ENCODE peak calls at places on chromosomes 2 and 18, in five cellular contexts. One of them, this sample, is unnamed.

GRCh38 chr18:8519102-8519501 is 90.1 kb upstream of the RAB12 start:
- DNase-seq in WERI-Rb-1: no peak
- DNase-seq in astrocyte: no peak
- DNase-seq in testis: no peak
- DNase-seq in psoas muscle: no peak
- DNase-seq in this sample: no peak

GRCh38 chr2:97759727-97760407 is 46.5 kb downstream of the ZAP70 start:
- DNase-seq in psoas muscle: no peak
- DNase-seq in testis: no peak
- DNase-seq in WERI-Rb-1: no peak
- DNase-seq in astrocyte: no peak
- DNase-seq in this sample: no peak

GRCh38 chr2:203718087-203718486 is 11.6 kb downstream of the CD28 start:
- DNase-seq in psoas muscle: no peak
- DNase-seq in WERI-Rb-1: no peak
- DNase-seq in astrocyte: no peak
- DNase-seq in testis: no peak
- DNase-seq in this sample: no peak

GRCh38 chr2:120418174-120418787 is 72.3 kb downstream of the INHBB start:
- DNase-seq in astrocyte: no peak
- DNase-seq in psoas muscle: no peak
- DNase-seq in testis: peak; percentile 45
- DNase-seq in WERI-Rb-1: no peak
- DNase-seq in this sample: no peak

GRCh38 chr18:47809420-47809819 is 121.0 kb downstream of the SMAD2 start:
- DNase-seq in psoas muscle: no peak
- DNase-seq in testis: no peak
- DNase-seq in astrocyte: no peak
- DNase-seq in WERI-Rb-1: peak; percentile 20
- DNase-seq in this sample: no peak

GRCh38 chr2:159157361-159158045 is 129.0 kb downstream of the WDSUB1 start:
- DNase-seq in psoas muscle: no peak
- DNase-seq in astrocyte: no peak
- DNase-seq in WERI-Rb-1: no peak
- DNase-seq in testis: no peak
- DNase-seq in this sample: no peak

GRCh38 chr2:224401641-224402342 is at the start of gene FAM124B:
- DNase-seq in astrocyte: no peak
- DNase-seq in WERI-Rb-1: no peak
- DNase-seq in testis: peak; percentile 73
- DNase-seq in psoas muscle: peak; percentile 50
- DNase-seq in this sample: no peak

GRCh38 chr2:46066116-46066515 is 231.1 kb upstream of the EPAS1 start:
- DNase-seq in testis: no peak
- DNase-seq in astrocyte: peak; percentile 40
- DNase-seq in psoas muscle: no peak
- DNase-seq in WERI-Rb-1: no peak
- DNase-seq in this sample: no peak

GRCh38 chr18:55821219-55821618 is 233.2 kb upstream of the TCF4 start:
- DNase-seq in testis: no peak
- DNase-seq in WERI-Rb-1: no peak
- DNase-seq in psoas muscle: no peak
- DNase-seq in astrocyte: peak; percentile 68
- DNase-seq in this sample: no peak

GRCh38 chr2:53091183-53091582 is 676.4 kb upstream of the CHAC2 start:
- DNase-seq in WERI-Rb-1: no peak
- DNase-seq in testis: no peak
- DNase-seq in psoas muscle: no peak
- DNase-seq in astrocyte: no peak
- DNase-seq in this sample: no peak

GRCh38 chr2:124323321-124323720 is 298.2 kb downstream of the CNTNAP5 start:
- DNase-seq in WERI-Rb-1: no peak
- DNase-seq in psoas muscle: no peak
- DNase-seq in astrocyte: no peak
- DNase-seq in testis: no peak
- DNase-seq in this sample: no peak

GRCh38 chr2:65165595-65165994 is 35.7 kb upstream of the RAB1A start:
- DNase-seq in astrocyte: no peak
- DNase-seq in testis: no peak
- DNase-seq in psoas muscle: no peak
- DNase-seq in WERI-Rb-1: no peak
- DNase-seq in this sample: no peak

GRCh38 chr2:217798743-217799552 is 203.8 kb downstream of the TNS1 start:
- DNase-seq in psoas muscle: no peak
- DNase-seq in WERI-Rb-1: no peak
- DNase-seq in testis: no peak
- DNase-seq in astrocyte: no peak
- DNase-seq in this sample: no peak

GRCh38 chr2:21812766-21813165 is 689.0 kb downstream of the TDRD15 start:
- DNase-seq in astrocyte: no peak
- DNase-seq in testis: no peak
- DNase-seq in WERI-Rb-1: no peak
- DNase-seq in psoas muscle: no peak
- DNase-seq in this sample: peak; percentile 8

GRCh38 chr2:239274391-239275001 is 126.3 kb downstream of the HDAC4 start:
- DNase-seq in astrocyte: peak; percentile 84
- DNase-seq in psoas muscle: peak; percentile 79
- DNase-seq in WERI-Rb-1: peak; percentile 65
- DNase-seq in testis: peak; percentile 19
- DNase-seq in this sample: no peak

GRCh38 chr2:98923244-98923940 is 12.6 kb downstream of the CRACDL start:
- DNase-seq in psoas muscle: no peak
- DNase-seq in WERI-Rb-1: no peak
- DNase-seq in testis: no peak
- DNase-seq in astrocyte: no peak
- DNase-seq in this sample: no peak

GRCh38 chr2:204477358-204477950 is 67.8 kb upstream of the PARD3B start:
- DNase-seq in WERI-Rb-1: no peak
- DNase-seq in astrocyte: no peak
- DNase-seq in testis: no peak
- DNase-seq in psoas muscle: no peak
- DNase-seq in this sample: no peak

GRCh38 chr2:143433158-143433557 is 303.9 kb downstream of the ARHGAP15 start:
- DNase-seq in testis: no peak
- DNase-seq in psoas muscle: no peak
- DNase-seq in WERI-Rb-1: no peak
- DNase-seq in astrocyte: no peak
- DNase-seq in this sample: no peak
- TF ChIP-seq CTCF in testis: no peak
- TF ChIP-seq CTCF in psoas muscle: no peak
- TF ChIP-seq CTCF in WERI-Rb-1: peak; percentile 12
- TF ChIP-seq CTCF in astrocyte: no peak
- TF ChIP-seq CTCF in this sample: no peak

GRCh38 chr2:149595069-149595963 is 7.7 kb upstream of the MMADHC start:
- DNase-seq in psoas muscle: no peak
- DNase-seq in testis: no peak
- DNase-seq in WERI-Rb-1: no peak
- DNase-seq in astrocyte: peak; percentile 71
- DNase-seq in this sample: no peak
- TF ChIP-seq CTCF in psoas muscle: no peak
- TF ChIP-seq CTCF in testis: no peak
- TF ChIP-seq CTCF in WERI-Rb-1: no peak
- TF ChIP-seq CTCF in astrocyte: peak; percentile 49
- TF ChIP-seq CTCF in this sample: peak; percentile 19

DNA sequence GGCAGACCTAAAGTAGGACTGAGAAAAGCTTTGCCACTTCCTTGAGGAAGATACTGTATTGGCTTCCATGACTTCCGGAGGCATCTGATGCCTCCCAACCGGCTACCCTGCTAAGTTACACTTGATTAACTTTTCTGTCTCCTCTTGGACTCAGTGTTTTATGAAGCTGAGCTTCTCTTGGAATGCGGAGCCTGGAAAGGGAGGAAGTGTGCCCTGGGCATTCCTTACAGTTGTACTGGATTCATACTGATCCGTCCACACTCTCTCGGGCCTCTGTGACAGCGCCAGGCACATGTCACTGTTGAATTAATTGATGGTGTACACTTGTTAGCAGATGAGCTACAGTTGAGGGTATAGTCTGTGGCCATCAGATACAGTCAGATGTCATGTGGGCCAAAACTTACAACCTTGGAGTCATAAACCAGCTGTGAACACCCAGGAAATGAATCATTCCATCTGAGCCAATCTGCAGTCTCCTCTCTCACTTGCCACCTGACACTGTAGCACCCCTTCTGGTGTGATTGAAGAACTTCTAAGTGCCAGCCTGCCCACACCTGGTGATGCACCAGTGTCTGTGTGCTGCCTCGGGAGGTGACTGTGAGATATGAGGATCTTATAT is 122.5 kb downstream of the FHOD3 start:
- DNase-seq in WERI-Rb-1: no peak
- DNase-seq in astrocyte: peak; percentile 43
- DNase-seq in psoas muscle: no peak
- DNase-seq in testis: no peak
- DNase-seq in this sample: no peak
- TF ChIP-seq CTCF in WERI-Rb-1: peak; percentile 23
- TF ChIP-seq CTCF in astrocyte: no peak
- TF ChIP-seq CTCF in psoas muscle: peak; percentile 48
- TF ChIP-seq CTCF in testis: no peak
- TF ChIP-seq CTCF in this sample: no peak

GRCh38 chr2:242075163-242075562 is 205.6 kb downstream of the RTP5 start:
- DNase-seq in psoas muscle: no peak
- DNase-seq in astrocyte: peak; percentile 75
- DNase-seq in WERI-Rb-1: no peak
- DNase-seq in testis: peak; percentile 56
- DNase-seq in this sample: no peak
- TF ChIP-seq CTCF in psoas muscle: no peak
- TF ChIP-seq CTCF in astrocyte: no peak
- TF ChIP-seq CTCF in WERI-Rb-1: no peak
- TF ChIP-seq CTCF in testis: no peak
- TF ChIP-seq CTCF in this sample: no peak

DNA sequence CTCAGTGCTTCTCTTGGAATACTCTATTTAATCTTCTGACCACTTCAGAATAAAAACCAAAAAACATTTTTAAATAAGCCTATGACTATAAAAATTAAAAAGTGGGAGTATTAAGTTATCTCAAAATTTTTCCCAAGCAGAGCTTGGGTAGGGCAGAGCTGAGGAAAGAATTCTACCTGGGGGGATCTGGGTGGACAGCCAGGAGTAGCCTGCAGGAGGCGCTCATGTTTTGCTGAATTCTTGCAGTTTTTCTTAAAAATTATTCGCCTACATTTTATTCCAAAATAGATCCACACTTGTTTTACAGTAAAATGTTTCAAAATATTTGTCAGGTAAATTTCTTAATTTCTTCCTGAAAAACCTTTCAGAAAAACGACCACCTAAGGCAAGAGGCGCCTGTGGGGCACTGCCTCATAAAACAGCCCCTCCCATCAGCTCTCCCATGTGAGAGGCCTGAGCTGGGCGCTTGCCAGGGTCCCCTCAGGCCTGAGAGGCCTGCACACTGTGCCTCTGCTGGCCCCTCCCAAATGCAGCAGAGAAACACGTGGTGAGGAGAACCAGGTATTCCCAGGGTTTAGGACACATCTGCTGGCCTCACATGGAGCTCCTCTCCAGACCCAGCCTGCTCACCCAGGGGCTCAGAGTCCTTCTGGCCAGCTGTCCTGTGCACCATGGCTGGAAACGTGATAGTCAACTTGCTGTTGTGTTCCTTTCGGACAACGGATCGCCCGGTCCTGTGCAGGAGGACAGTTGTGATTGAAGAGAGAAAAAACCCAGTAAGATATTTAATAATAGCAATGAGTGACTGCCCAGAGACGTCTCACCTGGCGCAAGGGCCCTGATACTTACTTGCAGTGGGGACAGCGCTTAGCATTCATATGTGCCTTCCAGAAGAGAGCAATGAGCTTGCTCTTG is 17.5 kb downstream of the POLR1A start:
- DNase-seq in astrocyte: no peak
- DNase-seq in WERI-Rb-1: no peak
- DNase-seq in testis: no peak
- DNase-seq in psoas muscle: no peak
- DNase-seq in this sample: no peak
- TF ChIP-seq CTCF in astrocyte: no peak
- TF ChIP-seq CTCF in WERI-Rb-1: peak; percentile 25
- TF ChIP-seq CTCF in testis: peak; percentile 60
- TF ChIP-seq CTCF in psoas muscle: peak; percentile 23
- TF ChIP-seq CTCF in this sample: peak; percentile 34

GRCh38 chr2:38465789-38466127 is 88.7 kb upstream of the ATL2 start:
- DNase-seq in psoas muscle: no peak
- DNase-seq in astrocyte: no peak
- DNase-seq in testis: peak; percentile 66
- DNase-seq in WERI-Rb-1: peak; percentile 58
- DNase-seq in this sample: no peak
- TF ChIP-seq CTCF in psoas muscle: peak; percentile 30
- TF ChIP-seq CTCF in astrocyte: peak; percentile 16
- TF ChIP-seq CTCF in testis: peak; percentile 27
- TF ChIP-seq CTCF in WERI-Rb-1: peak; percentile 75
- TF ChIP-seq CTCF in this sample: no peak